ENCODE peak calls at places on chromosomes 4 and X, in four cellular contexts. W is IMR-90, O is left colon, X is DMS 273 treated with DMSO at 0.1 percent for 48 hours. N is an unnamed sample.

GRCh38 chr4:146472404-146472803 is 49.3 kb downstream of the SLC10A7 start:
- DNase-seq in W (no peak), O (no peak), X (no peak), N (no peak)

GRCh38 chrX:153876112-153876491 is 9.9 kb downstream of the L1CAM start:
- DNase-seq in X (no peak), O (no peak), W (no peak), N (no peak)

GRCh38 chrX:56800801-56801200 is 71.8 kb downstream of the NBDY start:
- DNase-seq in O (no peak), X (no peak), W (no peak), N (no peak)

GRCh38 chr4:184439856-184440592 is 34.3 kb downstream of the IRF2 start:
- DNase-seq in O (no peak), W (peak; percentile 90), X (no peak), N (no peak)

GRCh38 chr4:112170451-112170993 is 25.3 kb downstream of the FAM241A start:
- DNase-seq in X (no peak), O (no peak), W (peak; percentile 92), N (no peak)

GRCh38 chr4:8854866-8855265 is 16.8 kb downstream of the HMX1 start:
- DNase-seq in X (no peak), O (no peak), W (peak; percentile 24), N (no peak)

GRCh38 chr4:85829276-85830051 is 354.5 kb downstream of the ARHGAP24 start:
- DNase-seq in O (no peak), X (no peak), W (peak; percentile 66), N (no peak)

GRCh38 chrX:102863735-102864134 is 73.3 kb upstream of the RAB40AL start:
- DNase-seq in W (peak; percentile 74), X (peak; percentile 52), O (peak; percentile 87), N (peak; percentile 63)

GRCh38 chr4:27861802-27862201 is 1001.2 kb downstream of the STIM2 start:
- DNase-seq in O (no peak), X (no peak), W (peak; percentile 61), N (no peak)

GRCh38 chr4:185838514-185839203 is 26.7 kb upstream of the SORBS2 start:
- DNase-seq in O (no peak), X (no peak), W (peak; percentile 5), N (no peak)

GRCh38 chr4:95124906-95125504 is 367.2 kb downstream of the BMPR1B start:
- DNase-seq in W (peak; percentile 76), O (no peak), X (peak; percentile 0), N (no peak)

GRCh38 chr4:133997440-133997839 is 204.1 kb downstream of the PABPC4L start:
- DNase-seq in O (no peak), W (peak; percentile 6), X (no peak), N (no peak)

GRCh38 chr4:82293304-82293703 is 80.5 kb downstream of the HNRNPD start:
- DNase-seq in W (no peak), O (no peak), X (no peak), N (no peak)

GRCh38 chr4:169397762-169398161 is 127.0 kb upstream of the SH3RF1 start:
- DNase-seq in O (no peak), W (peak; percentile 74), X (no peak), N (no peak)

GRCh38 chr4:99383833-99384392 is 31.4 kb upstream of the ADH1C start:
- DNase-seq in X (no peak), O (no peak), W (peak; percentile 97), N (no peak)

GRCh38 chrX:124023838-124024238 is 62.3 kb downstream of the STAG2 start:
- DNase-seq in W (peak; percentile 41), X (no peak), O (no peak), N (no peak)

GRCh38 chrX:40470830-40471429 is 109.8 kb upstream of the ATP6AP2 start:
- DNase-seq in X (no peak), O (no peak), W (no peak), N (no peak)

GRCh38 chrX:44245730-44246129 is 97.7 kb downstream of the EFHC2 start:
- DNase-seq in X (no peak), O (no peak), W (no peak), N (no peak)

GRCh38 chrX:123190096-123190495 is 6.0 kb downstream of the GRIA3 start:
- DNase-seq in W (no peak), O (no peak), X (no peak), N (no peak)

GRCh38 chr4:188428935-188429334 is 289.7 kb downstream of the TRIML1 start:
- DNase-seq in W (peak; percentile 64), O (no peak), X (no peak), N (no peak)

GRCh38 chrX:16484338-16484737 is 165.6 kb upstream of the S100G start:
- DNase-seq in X (no peak), O (no peak), W (peak; percentile 97), N (no peak)

GRCh38 chr4:83536649-83537352 is 893 bp downstream of the GPAT3 start:
- DNase-seq in W (no peak), X (no peak), O (peak; percentile 25), N (no peak)

GRCh38 chr4:165909947-165910346 is 36.9 kb downstream of the TLL1 start:
- DNase-seq in W (no peak), O (no peak), X (no peak), N (no peak)

N was measured in activated B cell treated with CpG ODN at 0.5 μM for 24 hours.